ENCODE peak calls at places on chromosomes 2 and 18, in four cellular contexts. One of them, this sample, is unnamed.

GRCh38 chr2:177239934-177240600 is 24.5 kb downstream of the NFE2L2 start:
- DNase-seq in AG08396: no peak
- DNase-seq in activated CD4-positive, CD25-positive, alpha-beta regulatory T cell treated with anti-CD3 and anti-CD28 coated beads, Interleukin-2, amount 50 U/mL, for 16 hours: no peak
- DNase-seq in IMR-90: peak; percentile 49
- DNase-seq in this sample: no peak

GRCh38 chr2:151928380-151928779 is 100.2 kb upstream of the ARL5A start:
- DNase-seq in IMR-90: no peak
- DNase-seq in AG08396: no peak
- DNase-seq in activated CD4-positive, CD25-positive, alpha-beta regulatory T cell treated with anti-CD3 and anti-CD28 coated beads, Interleukin-2, amount 50 U/mL, for 16 hours: no peak
- DNase-seq in this sample: no peak

GRCh38 chr18:60130289-60130688 is 230.5 kb downstream of the PMAIP1 start:
- DNase-seq in AG08396: no peak
- DNase-seq in activated CD4-positive, CD25-positive, alpha-beta regulatory T cell treated with anti-CD3 and anti-CD28 coated beads, Interleukin-2, amount 50 U/mL, for 16 hours: no peak
- DNase-seq in IMR-90: no peak
- DNase-seq in this sample: no peak

GRCh38 chr18:71008257-71008656 is 719.4 kb downstream of the SOCS6 start:
- DNase-seq in activated CD4-positive, CD25-positive, alpha-beta regulatory T cell treated with anti-CD3 and anti-CD28 coated beads, Interleukin-2, amount 50 U/mL, for 16 hours: no peak
- DNase-seq in AG08396: no peak
- DNase-seq in IMR-90: no peak
- DNase-seq in this sample: no peak

GRCh38 chr2:191867507-191867847 is 20.6 kb upstream of the CAVIN2 start:
- DNase-seq in activated CD4-positive, CD25-positive, alpha-beta regulatory T cell treated with anti-CD3 and anti-CD28 coated beads, Interleukin-2, amount 50 U/mL, for 16 hours: no peak
- DNase-seq in IMR-90: no peak
- DNase-seq in AG08396: no peak
- DNase-seq in this sample: no peak

GRCh38 chr18:50649821-50650220 is 89.9 kb downstream of the MAPK4 start:
- DNase-seq in AG08396: no peak
- DNase-seq in activated CD4-positive, CD25-positive, alpha-beta regulatory T cell treated with anti-CD3 and anti-CD28 coated beads, Interleukin-2, amount 50 U/mL, for 16 hours: no peak
- DNase-seq in IMR-90: peak; percentile 29
- DNase-seq in this sample: no peak

GRCh38 chr2:72026819-72027425 is 120.7 kb downstream of the CYP26B1 start:
- DNase-seq in AG08396: no peak
- DNase-seq in activated CD4-positive, CD25-positive, alpha-beta regulatory T cell treated with anti-CD3 and anti-CD28 coated beads, Interleukin-2, amount 50 U/mL, for 16 hours: no peak
- DNase-seq in IMR-90: no peak
- DNase-seq in this sample: no peak

GRCh38 chr2:120879401-120880295 is 144.0 kb downstream of the GLI2 start:
- DNase-seq in activated CD4-positive, CD25-positive, alpha-beta regulatory T cell treated with anti-CD3 and anti-CD28 coated beads, Interleukin-2, amount 50 U/mL, for 16 hours: no peak
- DNase-seq in IMR-90: no peak
- DNase-seq in AG08396: no peak
- DNase-seq in this sample: no peak

GRCh38 chr2:108987111-108987510 is 1.9 kb downstream of the EDAR start:
- DNase-seq in IMR-90: no peak
- DNase-seq in activated CD4-positive, CD25-positive, alpha-beta regulatory T cell treated with anti-CD3 and anti-CD28 coated beads, Interleukin-2, amount 50 U/mL, for 16 hours: no peak
- DNase-seq in AG08396: no peak
- DNase-seq in this sample: no peak

GRCh38 chr18:2050016-2050415 is 521.3 kb downstream of the METTL4 start:
- DNase-seq in AG08396: no peak
- DNase-seq in IMR-90: no peak
- DNase-seq in activated CD4-positive, CD25-positive, alpha-beta regulatory T cell treated with anti-CD3 and anti-CD28 coated beads, Interleukin-2, amount 50 U/mL, for 16 hours: no peak
- DNase-seq in this sample: no peak

GRCh38 chr18:69874058-69874457 is 73.6 kb downstream of the CD226 start:
- DNase-seq in activated CD4-positive, CD25-positive, alpha-beta regulatory T cell treated with anti-CD3 and anti-CD28 coated beads, Interleukin-2, amount 50 U/mL, for 16 hours: no peak
- DNase-seq in AG08396: peak; percentile 8
- DNase-seq in IMR-90: peak; percentile 65
- DNase-seq in this sample: no peak

GRCh38 chr2:60439219-60439974 is 114.1 kb downstream of the BCL11A start:
- DNase-seq in IMR-90: no peak
- DNase-seq in activated CD4-positive, CD25-positive, alpha-beta regulatory T cell treated with anti-CD3 and anti-CD28 coated beads, Interleukin-2, amount 50 U/mL, for 16 hours: no peak
- DNase-seq in AG08396: no peak
- DNase-seq in this sample: no peak

GRCh38 chr2:183034806-183035205 is 3.5 kb downstream of the NCKAP1 start:
- DNase-seq in IMR-90: peak; percentile 63
- DNase-seq in activated CD4-positive, CD25-positive, alpha-beta regulatory T cell treated with anti-CD3 and anti-CD28 coated beads, Interleukin-2, amount 50 U/mL, for 16 hours: no peak
- DNase-seq in AG08396: no peak
- DNase-seq in this sample: no peak

GRCh38 chr2:152594022-152594712 is 123.1 kb downstream of the PRPF40A start:
- DNase-seq in IMR-90: no peak
- DNase-seq in AG08396: no peak
- DNase-seq in activated CD4-positive, CD25-positive, alpha-beta regulatory T cell treated with anti-CD3 and anti-CD28 coated beads, Interleukin-2, amount 50 U/mL, for 16 hours: no peak
- DNase-seq in this sample: no peak

GRCh38 chr2:40734797-40735196 is 282.9 kb upstream of the SLC8A1 start:
- DNase-seq in AG08396: peak; percentile 8
- DNase-seq in IMR-90: peak; percentile 67
- DNase-seq in activated CD4-positive, CD25-positive, alpha-beta regulatory T cell treated with anti-CD3 and anti-CD28 coated beads, Interleukin-2, amount 50 U/mL, for 16 hours: no peak
- DNase-seq in this sample: no peak

GRCh38 chr2:239398536-239398935 is 2.3 kb downstream of the HDAC4 start:
- DNase-seq in AG08396: no peak
- DNase-seq in IMR-90: no peak
- DNase-seq in activated CD4-positive, CD25-positive, alpha-beta regulatory T cell treated with anti-CD3 and anti-CD28 coated beads, Interleukin-2, amount 50 U/mL, for 16 hours: no peak
- DNase-seq in this sample: no peak

GRCh38 chr2:112493858-112494648 is 12.1 kb downstream of the TTL start:
- DNase-seq in AG08396: peak; percentile 73
- DNase-seq in IMR-90: peak; percentile 71
- DNase-seq in activated CD4-positive, CD25-positive, alpha-beta regulatory T cell treated with anti-CD3 and anti-CD28 coated beads, Interleukin-2, amount 50 U/mL, for 16 hours: no peak
- DNase-seq in this sample: no peak

GRCh38 chr18:55120896-55121295 is 161.6 kb upstream of the CCDC68 start:
- DNase-seq in AG08396: no peak
- DNase-seq in activated CD4-positive, CD25-positive, alpha-beta regulatory T cell treated with anti-CD3 and anti-CD28 coated beads, Interleukin-2, amount 50 U/mL, for 16 hours: no peak
- DNase-seq in IMR-90: no peak
- DNase-seq in this sample: no peak

GRCh38 chr2:142286618-142287017 is 155.8 kb upstream of the LRP1B start:
- DNase-seq in activated CD4-positive, CD25-positive, alpha-beta regulatory T cell treated with anti-CD3 and anti-CD28 coated beads, Interleukin-2, amount 50 U/mL, for 16 hours: no peak
- DNase-seq in IMR-90: no peak
- DNase-seq in AG08396: no peak
- DNase-seq in this sample: no peak

GRCh38 chr18:3148930-3149535 is 70.7 kb downstream of the MYOM1 start:
- DNase-seq in IMR-90: peak; percentile 5
- DNase-seq in AG08396: no peak
- DNase-seq in activated CD4-positive, CD25-positive, alpha-beta regulatory T cell treated with anti-CD3 and anti-CD28 coated beads, Interleukin-2, amount 50 U/mL, for 16 hours: no peak
- DNase-seq in this sample: no peak

GRCh38 chr2:28544915-28545589 is 49.2 kb downstream of the PLB1 start:
- DNase-seq in activated CD4-positive, CD25-positive, alpha-beta regulatory T cell treated with anti-CD3 and anti-CD28 coated beads, Interleukin-2, amount 50 U/mL, for 16 hours: no peak
- DNase-seq in IMR-90: peak; percentile 15
- DNase-seq in AG08396: no peak
- DNase-seq in this sample: no peak

GRCh38 chr2:25664531-25665307 is 8.7 kb downstream of the DTNB start:
- DNase-seq in activated CD4-positive, CD25-positive, alpha-beta regulatory T cell treated with anti-CD3 and anti-CD28 coated beads, Interleukin-2, amount 50 U/mL, for 16 hours: no peak
- DNase-seq in IMR-90: peak; percentile 74
- DNase-seq in AG08396: peak; percentile 72
- DNase-seq in this sample: no peak

GRCh38 chr2:174180165-174180724 is 68.1 kb downstream of the OLA1 start:
- DNase-seq in activated CD4-positive, CD25-positive, alpha-beta regulatory T cell treated with anti-CD3 and anti-CD28 coated beads, Interleukin-2, amount 50 U/mL, for 16 hours: no peak
- DNase-seq in IMR-90: no peak
- DNase-seq in AG08396: no peak
- DNase-seq in this sample: no peak

GRCh38 chr18:79588131-79588635 is 91.4 kb upstream of the CTDP1 start:
- DNase-seq in activated CD4-positive, CD25-positive, alpha-beta regulatory T cell treated with anti-CD3 and anti-CD28 coated beads, Interleukin-2, amount 50 U/mL, for 16 hours: no peak
- DNase-seq in IMR-90: no peak
- DNase-seq in AG08396: no peak
- DNase-seq in this sample: no peak